ENCODE peak calls at places on chromosomes 11 and 22, in eight cellular contexts. One of them, this sample, is unnamed.

GRCh38 chr11:87583931-87584330 is 546.2 kb downstream of the TMEM135 start:
- DNase-seq in fibroblast of the aortic adventitia: no peak
- DNase-seq in ovary: no peak
- DNase-seq in AG09309: no peak
- DNase-seq in astrocyte of the spinal cord: no peak
- DNase-seq in adrenal gland: no peak
- DNase-seq in colonic mucosa: no peak
- DNase-seq in GM23338: no peak
- DNase-seq in this sample: no peak

GRCh38 chr11:118868659-118869058 is 15.0 kb upstream of the CXCR5 start:
- DNase-seq in ovary: no peak
- DNase-seq in GM23338: no peak
- DNase-seq in fibroblast of the aortic adventitia: no peak
- DNase-seq in astrocyte of the spinal cord: no peak
- DNase-seq in AG09309: no peak
- DNase-seq in adrenal gland: no peak
- DNase-seq in colonic mucosa: no peak
- DNase-seq in this sample: no peak

GRCh38 chr11:64791781-64792291 is 11.2 kb downstream of the MAP4K2 start:
- DNase-seq in colonic mucosa: no peak
- DNase-seq in AG09309: no peak
- DNase-seq in fibroblast of the aortic adventitia: no peak
- DNase-seq in GM23338: no peak
- DNase-seq in adrenal gland: no peak
- DNase-seq in ovary: no peak
- DNase-seq in astrocyte of the spinal cord: no peak
- DNase-seq in this sample: no peak

GRCh38 chr11:106091480-106092123 is 14.1 kb downstream of the AASDHPPT start:
- DNase-seq in GM23338: no peak
- DNase-seq in colonic mucosa: no peak
- DNase-seq in adrenal gland: no peak
- DNase-seq in fibroblast of the aortic adventitia: peak; percentile 75
- DNase-seq in AG09309: peak; percentile 41
- DNase-seq in astrocyte of the spinal cord: peak; percentile 87
- DNase-seq in ovary: no peak
- DNase-seq in this sample: no peak

GRCh38 chr22:19429950-19430889 is 1.3 kb downstream of the HIRA start:
- DNase-seq in AG09309: no peak
- DNase-seq in GM23338: peak; percentile 28
- DNase-seq in astrocyte of the spinal cord: peak; percentile 65
- DNase-seq in ovary: no peak
- DNase-seq in fibroblast of the aortic adventitia: peak; percentile 74
- DNase-seq in colonic mucosa: peak; percentile 38
- DNase-seq in adrenal gland: peak; percentile 70
- DNase-seq in this sample: no peak

GRCh38 chr11:69215784-69216415 is 60.2 kb downstream of the SMIM38 start:
- DNase-seq in astrocyte of the spinal cord: peak; percentile 16
- DNase-seq in adrenal gland: peak; percentile 29
- DNase-seq in colonic mucosa: no peak
- DNase-seq in AG09309: no peak
- DNase-seq in fibroblast of the aortic adventitia: peak; percentile 38
- DNase-seq in GM23338: no peak
- DNase-seq in ovary: no peak
- DNase-seq in this sample: peak; percentile 39

GRCh38 chr22:28019360-28019759 is 100.3 kb upstream of the PITPNB start:
- DNase-seq in GM23338: no peak
- DNase-seq in fibroblast of the aortic adventitia: no peak
- DNase-seq in colonic mucosa: no peak
- DNase-seq in astrocyte of the spinal cord: no peak
- DNase-seq in adrenal gland: peak; percentile 76
- DNase-seq in AG09309: no peak
- DNase-seq in ovary: peak; percentile 6
- DNase-seq in this sample: no peak

GRCh38 chr11:44017443-44018126 is 30.2 kb upstream of the ACCSL start:
- DNase-seq in colonic mucosa: no peak
- DNase-seq in AG09309: no peak
- DNase-seq in astrocyte of the spinal cord: no peak
- DNase-seq in adrenal gland: peak; percentile 72
- DNase-seq in fibroblast of the aortic adventitia: peak; percentile 73
- DNase-seq in GM23338: no peak
- DNase-seq in ovary: no peak
- DNase-seq in this sample: no peak

GRCh38 chr22:19292262-19293230 is 1.0 kb upstream of the CLTCL1 start:
- DNase-seq in colonic mucosa: peak; percentile 28
- DNase-seq in adrenal gland: peak; percentile 62
- DNase-seq in ovary: peak; percentile 21
- DNase-seq in fibroblast of the aortic adventitia: no peak
- DNase-seq in GM23338: no peak
- DNase-seq in AG09309: no peak
- DNase-seq in astrocyte of the spinal cord: no peak
- DNase-seq in this sample: no peak

GRCh38 chr11:32101791-32102190 is 10.9 kb downstream of the RCN1 start:
- DNase-seq in AG09309: no peak
- DNase-seq in fibroblast of the aortic adventitia: no peak
- DNase-seq in adrenal gland: no peak
- DNase-seq in GM23338: no peak
- DNase-seq in colonic mucosa: no peak
- DNase-seq in ovary: no peak
- DNase-seq in astrocyte of the spinal cord: no peak
- DNase-seq in this sample: no peak

GRCh38 chr11:46248270-46249102 is 29.0 kb upstream of the CREB3L1 start:
- DNase-seq in colonic mucosa: no peak
- DNase-seq in ovary: no peak
- DNase-seq in fibroblast of the aortic adventitia: peak; percentile 91
- DNase-seq in GM23338: peak; percentile 76
- DNase-seq in AG09309: peak; percentile 91
- DNase-seq in adrenal gland: no peak
- DNase-seq in astrocyte of the spinal cord: peak; percentile 95
- DNase-seq in this sample: no peak

GRCh38 chr11:76770642-76771445 is 12.3 kb upstream of the TSKU start:
- DNase-seq in GM23338: no peak
- DNase-seq in ovary: peak; percentile 66
- DNase-seq in fibroblast of the aortic adventitia: peak; percentile 89
- DNase-seq in astrocyte of the spinal cord: peak; percentile 98
- DNase-seq in AG09309: peak; percentile 92
- DNase-seq in colonic mucosa: peak; percentile 63
- DNase-seq in adrenal gland: no peak
- DNase-seq in this sample: peak; percentile 53

GRCh38 chr11:20551096-20551495 is 48.3 kb upstream of the SLC6A5 start:
- DNase-seq in fibroblast of the aortic adventitia: no peak
- DNase-seq in GM23338: no peak
- DNase-seq in adrenal gland: no peak
- DNase-seq in colonic mucosa: no peak
- DNase-seq in ovary: no peak
- DNase-seq in AG09309: no peak
- DNase-seq in astrocyte of the spinal cord: no peak
- DNase-seq in this sample: no peak

GRCh38 chr11:61173456-61173855 is 12.2 kb upstream of the VPS37C start:
- DNase-seq in colonic mucosa: no peak
- DNase-seq in astrocyte of the spinal cord: no peak
- DNase-seq in ovary: no peak
- DNase-seq in adrenal gland: no peak
- DNase-seq in AG09309: no peak
- DNase-seq in fibroblast of the aortic adventitia: peak; percentile 47
- DNase-seq in GM23338: no peak
- DNase-seq in this sample: peak; percentile 36

GRCh38 chr22:27170491-27170890 is 513.1 kb downstream of the MIAT start:
- DNase-seq in colonic mucosa: no peak
- DNase-seq in adrenal gland: peak; percentile 57
- DNase-seq in astrocyte of the spinal cord: peak; percentile 85
- DNase-seq in fibroblast of the aortic adventitia: peak; percentile 93
- DNase-seq in GM23338: no peak
- DNase-seq in AG09309: peak; percentile 91
- DNase-seq in ovary: peak; percentile 26
- DNase-seq in this sample: peak; percentile 21

GRCh38 chr11:128759597-128759996 is 65.7 kb downstream of the FLI1 start:
- DNase-seq in AG09309: no peak
- DNase-seq in astrocyte of the spinal cord: peak; percentile 55
- DNase-seq in adrenal gland: no peak
- DNase-seq in GM23338: no peak
- DNase-seq in ovary: no peak
- DNase-seq in fibroblast of the aortic adventitia: peak; percentile 64
- DNase-seq in colonic mucosa: no peak
- DNase-seq in this sample: no peak

GRCh38 chr11:128757886-128758612 is 64.2 kb downstream of the FLI1 start:
- DNase-seq in GM23338: no peak
- DNase-seq in adrenal gland: no peak
- DNase-seq in AG09309: no peak
- DNase-seq in fibroblast of the aortic adventitia: no peak
- DNase-seq in colonic mucosa: no peak
- DNase-seq in ovary: no peak
- DNase-seq in astrocyte of the spinal cord: no peak
- DNase-seq in this sample: peak; percentile 4

GRCh38 chr11:128756469-128756868 is 62.6 kb downstream of the FLI1 start:
- DNase-seq in adrenal gland: no peak
- DNase-seq in fibroblast of the aortic adventitia: no peak
- DNase-seq in colonic mucosa: no peak
- DNase-seq in ovary: no peak
- DNase-seq in AG09309: no peak
- DNase-seq in astrocyte of the spinal cord: no peak
- DNase-seq in GM23338: no peak
- DNase-seq in this sample: no peak

GRCh38 chr11:128759168-128759567 is 65.3 kb downstream of the FLI1 start:
- DNase-seq in AG09309: no peak
- DNase-seq in colonic mucosa: no peak
- DNase-seq in astrocyte of the spinal cord: no peak
- DNase-seq in fibroblast of the aortic adventitia: no peak
- DNase-seq in adrenal gland: no peak
- DNase-seq in ovary: no peak
- DNase-seq in GM23338: no peak
- DNase-seq in this sample: no peak

DNA sequence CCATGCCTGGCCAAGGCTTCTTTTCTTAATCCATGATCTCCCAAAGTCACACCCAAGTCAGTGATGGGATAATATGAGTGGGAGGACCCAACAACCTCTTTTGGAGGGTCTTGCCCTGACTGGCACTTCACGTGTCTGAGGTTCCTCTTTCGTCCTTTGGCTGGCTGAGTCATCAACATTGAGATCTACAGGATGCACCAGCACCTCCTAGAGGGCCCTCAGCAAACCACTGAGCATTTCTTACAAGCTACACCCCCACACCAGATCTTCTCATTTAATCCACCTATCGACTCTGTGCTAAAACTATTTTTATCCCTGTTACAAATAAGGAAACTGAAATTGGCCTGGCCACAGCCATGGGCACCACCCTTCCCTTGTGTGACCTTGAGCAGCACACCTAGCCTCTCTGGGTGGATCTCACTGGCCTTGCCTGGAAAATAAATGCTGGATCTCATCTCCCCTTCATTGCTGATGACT is 63.4 kb downstream of the FLI1 start:
- DNase-seq in astrocyte of the spinal cord: peak; percentile 29
- DNase-seq in colonic mucosa: peak; percentile 43
- DNase-seq in fibroblast of the aortic adventitia: no peak
- DNase-seq in ovary: no peak
- DNase-seq in AG09309: no peak
- DNase-seq in adrenal gland: peak; percentile 69
- DNase-seq in GM23338: peak; percentile 66
- DNase-seq in this sample: no peak
- TF ChIP-seq CTCF in astrocyte of the spinal cord: peak; percentile 37
- TF ChIP-seq CTCF in colonic mucosa: no peak
- TF ChIP-seq CTCF in fibroblast of the aortic adventitia: peak; percentile 5
- TF ChIP-seq CTCF in ovary: no peak
- TF ChIP-seq CTCF in AG09309: peak; percentile 32
- TF ChIP-seq CTCF in adrenal gland: peak; percentile 41
- TF ChIP-seq CTCF in GM23338: peak; percentile 50
- TF ChIP-seq CTCF in this sample: no peak

DNA sequence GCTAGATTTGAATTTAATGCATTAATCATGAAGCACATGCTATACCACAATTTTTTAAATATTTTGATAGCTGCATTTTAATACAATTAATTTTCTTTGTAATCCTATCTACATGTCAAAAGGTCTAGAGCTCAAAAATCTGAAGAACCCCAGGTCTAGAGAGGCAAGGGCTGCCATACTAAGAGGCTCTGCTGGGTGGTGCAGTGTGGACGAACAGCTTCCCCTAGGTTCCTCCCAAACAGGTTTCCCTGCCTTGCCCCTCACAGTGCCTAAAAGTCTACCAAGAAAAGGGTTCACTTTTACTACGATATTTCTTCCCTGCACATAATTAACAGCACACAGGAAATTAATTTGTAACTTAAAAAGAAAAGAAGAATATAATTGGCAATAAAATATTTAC is 681.1 kb downstream of the OPCML start:
- DNase-seq in adrenal gland: no peak
- DNase-seq in ovary: no peak
- DNase-seq in colonic mucosa: no peak
- DNase-seq in astrocyte of the spinal cord: no peak
- DNase-seq in fibroblast of the aortic adventitia: no peak
- DNase-seq in GM23338: no peak
- DNase-seq in AG09309: no peak
- DNase-seq in this sample: no peak
- TF ChIP-seq CTCF in adrenal gland: no peak
- TF ChIP-seq CTCF in ovary: no peak
- TF ChIP-seq CTCF in colonic mucosa: no peak
- TF ChIP-seq CTCF in astrocyte of the spinal cord: no peak
- TF ChIP-seq CTCF in fibroblast of the aortic adventitia: no peak
- TF ChIP-seq CTCF in GM23338: no peak
- TF ChIP-seq CTCF in AG09309: no peak
- TF ChIP-seq CTCF in this sample: no peak

DNA sequence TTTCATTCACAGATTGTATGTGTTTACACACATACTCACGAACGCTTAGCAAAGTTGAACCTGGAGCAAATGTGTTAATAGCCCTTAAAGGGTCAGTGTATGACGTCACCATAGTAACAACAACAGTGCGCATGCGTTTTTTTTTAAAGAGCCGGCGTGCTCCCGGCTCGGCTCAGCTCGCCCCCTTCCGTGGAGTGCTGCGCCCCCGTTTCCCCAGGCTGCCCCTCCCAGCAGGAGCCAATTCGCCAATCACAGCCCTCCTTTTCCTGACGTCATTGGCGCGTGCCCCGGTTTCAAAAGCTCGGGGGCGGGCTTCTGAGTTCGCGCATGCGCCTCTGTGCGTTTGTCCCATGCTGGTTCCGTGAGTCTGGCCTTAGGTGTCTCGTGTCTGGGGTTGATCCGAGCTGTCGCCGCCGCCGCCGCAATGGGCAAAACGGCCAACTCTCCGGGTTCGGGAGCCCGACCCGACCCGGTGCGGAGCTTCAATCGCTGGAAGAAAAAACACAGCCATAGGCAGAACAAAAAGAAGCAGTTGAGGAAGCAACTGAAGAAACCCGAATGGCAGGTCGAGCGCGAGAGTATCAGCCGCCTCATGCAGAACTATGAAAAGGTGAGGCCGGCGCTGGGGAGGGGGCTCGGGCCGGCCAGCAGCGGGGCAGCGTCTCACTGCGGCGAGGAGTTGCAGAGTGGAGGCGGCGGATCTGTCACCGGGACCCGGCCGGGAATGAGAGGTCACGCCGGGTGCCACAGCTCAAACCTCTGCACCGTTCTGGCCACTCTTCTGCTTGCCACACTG is at the start of gene DDX10:
- DNase-seq in astrocyte of the spinal cord: peak; percentile 99
- DNase-seq in adrenal gland: peak; percentile 99
- DNase-seq in fibroblast of the aortic adventitia: peak; percentile 99
- DNase-seq in AG09309: peak; percentile 89
- DNase-seq in GM23338: peak; percentile 99
- DNase-seq in colonic mucosa: peak; percentile 99
- DNase-seq in ovary: peak; percentile 98
- DNase-seq in this sample: peak; percentile 93
- TF ChIP-seq CTCF in astrocyte of the spinal cord: no peak
- TF ChIP-seq CTCF in adrenal gland: no peak
- TF ChIP-seq CTCF in fibroblast of the aortic adventitia: peak; percentile 6
- TF ChIP-seq CTCF in AG09309: no peak
- TF ChIP-seq CTCF in GM23338: no peak
- TF ChIP-seq CTCF in colonic mucosa: no peak
- TF ChIP-seq CTCF in ovary: peak; percentile 40
- TF ChIP-seq CTCF in this sample: no peak

GRCh38 chr11:120832609-120833221 is 191.2 kb upstream of the TBCEL start:
- DNase-seq in adrenal gland: peak; percentile 79
- DNase-seq in ovary: no peak
- DNase-seq in astrocyte of the spinal cord: no peak
- DNase-seq in AG09309: no peak
- DNase-seq in fibroblast of the aortic adventitia: no peak
- DNase-seq in colonic mucosa: no peak
- DNase-seq in GM23338: peak; percentile 36
- DNase-seq in this sample: no peak
- TF ChIP-seq CTCF in adrenal gland: no peak
- TF ChIP-seq CTCF in ovary: no peak
- TF ChIP-seq CTCF in astrocyte of the spinal cord: no peak
- TF ChIP-seq CTCF in AG09309: no peak
- TF ChIP-seq CTCF in fibroblast of the aortic adventitia: no peak
- TF ChIP-seq CTCF in colonic mucosa: no peak
- TF ChIP-seq CTCF in GM23338: no peak
- TF ChIP-seq CTCF in this sample: no peak